ENCODE peak calls at places on chromosomes 11 and 22, in four cellular contexts. One of them, this sample, is unnamed.

GRCh38 chr11:8776209-8776608 is 93.6 kb downstream of the RPL27A start:
- DNase-seq in K562: no peak
- DNase-seq in A549: no peak
- DNase-seq in GM12878: no peak
- DNase-seq in this sample: no peak

GRCh38 chr22:45212306-45212709 is 28.4 kb downstream of the KIAA0930 start:
- DNase-seq in K562: no peak
- DNase-seq in A549: peak; percentile 74
- DNase-seq in GM12878: no peak
- DNase-seq in this sample: peak; percentile 63

GRCh38 chr11:1373536-1374214 is 16.1 kb upstream of the BRSK2 start:
- DNase-seq in K562: no peak
- DNase-seq in A549: no peak
- DNase-seq in GM12878: no peak
- DNase-seq in this sample: no peak

GRCh38 chr11:33970984-33971466 is 79.1 kb upstream of the LMO2 start:
- DNase-seq in K562: peak; percentile 72
- DNase-seq in A549: peak; percentile 66
- DNase-seq in GM12878: no peak
- DNase-seq in this sample: peak; percentile 81

GRCh38 chr11:102599642-102600261 is 25.4 kb downstream of the MMP20 start:
- DNase-seq in K562: peak; percentile 5
- DNase-seq in A549: peak; percentile 94
- DNase-seq in GM12878: no peak
- DNase-seq in this sample: no peak

GRCh38 chr11:60766547-60766946 is 9.9 kb downstream of the MS4A15 start:
- DNase-seq in K562: no peak
- DNase-seq in A549: no peak
- DNase-seq in GM12878: no peak
- DNase-seq in this sample: no peak

GRCh38 chr11:113176971-113177370 is 137.4 kb upstream of the TTC12 start:
- DNase-seq in K562: no peak
- DNase-seq in A549: no peak
- DNase-seq in GM12878: no peak
- DNase-seq in this sample: no peak

GRCh38 chr11:61868601-61869476 is 22.5 kb downstream of the FADS3 start:
- DNase-seq in K562: no peak
- DNase-seq in A549: no peak
- DNase-seq in GM12878: no peak
- DNase-seq in this sample: no peak

GRCh38 chr11:86802146-86802545 is 1.8 kb downstream of the PRSS23 start:
- DNase-seq in K562: no peak
- DNase-seq in A549: no peak
- DNase-seq in GM12878: no peak
- DNase-seq in this sample: no peak

GRCh38 chr11:70078796-70079616 is 889 bp downstream of the ANO1 start:
- DNase-seq in K562: no peak
- DNase-seq in A549: no peak
- DNase-seq in GM12878: no peak
- DNase-seq in this sample: peak; percentile 57

GRCh38 chr22:20354238-20354975 is 34.5 kb upstream of the DGCR6L start:
- DNase-seq in K562: no peak
- DNase-seq in A549: no peak
- DNase-seq in GM12878: no peak
- DNase-seq in this sample: no peak

GRCh38 chr22:40524392-40525249 is 111.9 kb downstream of the MRTFA start:
- DNase-seq in K562: no peak
- DNase-seq in A549: peak; percentile 42
- DNase-seq in GM12878: no peak
- DNase-seq in this sample: peak; percentile 40

GRCh38 chr11:103730151-103730940 is 306.1 kb upstream of the DDI1 start:
- DNase-seq in K562: no peak
- DNase-seq in A549: no peak
- DNase-seq in GM12878: no peak
- DNase-seq in this sample: no peak

GRCh38 chr22:50071432-50072166 is 13.5 kb upstream of the TTLL8 start:
- DNase-seq in K562: no peak
- DNase-seq in A549: no peak
- DNase-seq in GM12878: no peak
- DNase-seq in this sample: no peak

GRCh38 chr22:30837531-30837930 is 131.0 kb downstream of the MORC2 start:
- DNase-seq in K562: no peak
- DNase-seq in A549: no peak
- DNase-seq in GM12878: no peak
- DNase-seq in this sample: no peak

GRCh38 chr11:131980878-131981668 is 610.7 kb downstream of the NTM start:
- DNase-seq in K562: no peak
- DNase-seq in A549: no peak
- DNase-seq in GM12878: no peak
- DNase-seq in this sample: no peak

GRCh38 chr11:75626692-75627536 is 41.9 kb downstream of the MAP6 start:
- DNase-seq in K562: no peak
- DNase-seq in A549: no peak
- DNase-seq in GM12878: no peak
- DNase-seq in this sample: no peak

GRCh38 chr11:122068096-122068495 is 47.9 kb downstream of the BLID start:
- DNase-seq in K562: no peak
- DNase-seq in A549: no peak
- DNase-seq in GM12878: no peak
- DNase-seq in this sample: no peak

DNA sequence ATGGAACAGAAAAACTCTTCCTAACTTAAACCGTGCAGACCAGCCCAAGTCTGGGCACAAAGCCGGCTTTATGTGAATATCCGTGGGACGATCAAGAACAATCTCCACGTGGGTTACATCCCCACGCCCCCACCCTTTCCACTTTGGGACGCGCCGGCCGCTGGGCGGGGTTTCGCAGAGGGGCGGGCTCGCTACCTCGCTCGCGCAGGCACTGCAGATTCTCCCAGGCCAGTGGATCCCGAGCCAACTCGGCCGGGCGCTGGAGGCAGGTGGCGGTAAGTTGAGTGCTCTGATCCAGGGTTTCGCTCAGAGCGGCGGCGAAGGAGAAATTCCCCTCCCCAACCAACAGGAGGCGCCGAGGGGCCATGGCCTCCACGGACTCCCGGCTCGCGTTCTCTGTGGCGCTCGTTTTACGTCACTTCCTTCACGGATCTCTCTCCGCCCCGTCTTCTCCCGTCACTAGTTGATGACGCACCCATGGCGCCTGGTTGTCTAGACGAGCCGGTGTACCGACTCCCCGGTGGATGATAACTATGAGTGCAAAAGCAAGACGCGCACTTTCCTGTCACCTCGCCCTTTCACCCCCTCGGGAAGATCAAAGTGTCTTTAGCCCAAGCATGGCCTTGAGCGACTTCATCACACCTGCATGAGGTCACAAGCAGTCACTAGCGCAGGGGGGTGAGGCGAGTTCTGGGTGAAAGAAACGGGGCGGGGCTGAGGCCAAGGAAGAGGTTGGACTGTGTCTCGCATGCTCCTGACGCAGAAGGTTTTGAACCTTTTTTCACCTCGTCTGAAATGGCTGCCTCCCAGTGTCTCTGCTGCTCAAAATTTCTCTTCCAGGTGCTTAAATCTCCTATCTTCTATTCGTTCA is at the start of the genes CFAP68 and FDXACB1:
- DNase-seq in K562: peak; percentile 93
- DNase-seq in A549: peak; percentile 98
- DNase-seq in GM12878: peak; percentile 93
- DNase-seq in this sample: peak; percentile 99
- TF ChIP-seq REST in K562: peak; percentile 52
- TF ChIP-seq REST in A549: no peak
- TF ChIP-seq REST in GM12878: no peak
- TF ChIP-seq REST in this sample: no peak

DNA sequence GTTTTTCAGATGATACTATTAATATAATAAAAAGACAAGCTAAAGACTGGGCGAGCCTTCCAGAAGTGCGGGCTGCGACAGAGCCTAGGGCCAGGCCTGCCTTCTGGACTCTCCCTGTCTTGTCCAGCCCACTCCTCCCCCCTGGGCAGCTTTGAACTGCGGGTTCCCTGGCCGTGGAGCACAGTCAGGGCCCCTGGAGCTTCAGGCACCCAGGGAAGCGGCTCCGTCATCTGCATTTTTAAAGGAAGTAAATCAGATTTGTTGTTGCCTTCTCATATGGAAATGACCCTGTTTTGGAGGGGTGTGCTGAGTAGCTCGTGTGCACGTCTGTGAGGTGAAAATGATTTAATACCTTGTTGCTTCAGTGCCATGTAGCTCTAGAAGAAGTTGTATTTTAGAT is 265.3 kb downstream of the TBC1D22A start:
- DNase-seq in K562: no peak
- DNase-seq in A549: no peak
- DNase-seq in GM12878: no peak
- DNase-seq in this sample: peak; percentile 39
- H3K4me3 ChIP-seq in K562: no peak overlapping the region
- H3K4me3 ChIP-seq in A549: no peak overlapping the region
- H3K4me3 ChIP-seq in GM12878: no peak overlapping the region
- H3K4me3 ChIP-seq in this sample: peak overlapping the region; percentile 39

DNA sequence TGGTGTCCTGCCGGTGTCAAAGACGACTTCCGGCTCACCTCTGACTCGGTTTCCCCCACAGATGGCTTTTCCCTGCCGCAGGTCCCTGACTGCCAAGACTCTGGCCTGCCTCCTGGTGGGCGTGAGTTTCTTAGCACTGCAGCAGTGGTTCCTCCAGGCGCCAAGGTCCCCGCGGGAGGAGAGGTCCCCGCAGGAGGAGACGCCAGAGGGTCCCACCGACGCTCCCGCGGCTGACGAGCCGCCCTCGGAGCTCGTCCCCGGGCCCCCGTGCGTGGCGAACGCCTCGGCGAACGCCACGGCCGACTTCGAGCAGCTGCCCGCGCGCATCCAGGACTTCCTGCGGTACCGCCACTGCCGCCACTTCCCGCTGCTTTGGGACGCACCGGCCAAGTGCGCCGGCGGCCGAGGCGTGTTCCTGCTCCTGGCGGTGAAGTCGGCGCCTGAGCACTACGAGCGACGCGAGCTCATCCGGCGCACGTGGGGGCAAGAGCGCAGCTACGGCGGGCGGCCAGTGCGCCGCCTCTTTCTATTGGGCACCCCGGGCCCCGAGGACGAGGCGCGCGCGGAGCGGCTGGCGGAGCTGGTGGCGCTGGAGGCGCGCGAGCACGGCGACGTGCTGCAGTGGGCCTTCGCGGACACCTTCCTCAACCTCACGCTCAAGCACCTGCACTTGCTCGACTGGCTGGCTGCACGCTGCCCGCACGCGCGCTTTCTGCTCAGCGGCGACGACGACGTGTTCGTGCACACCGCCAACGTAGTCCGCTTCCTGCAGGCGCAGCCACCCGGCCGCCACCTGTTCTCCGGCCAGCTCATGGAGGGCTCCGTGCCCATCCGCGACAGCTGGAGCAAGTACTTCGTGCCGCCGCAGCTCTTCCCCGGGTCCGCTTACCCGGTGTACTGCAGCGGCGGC is 5.5 kb downstream of the B3GNT6 start:
- DNase-seq in K562: no peak
- DNase-seq in A549: no peak
- DNase-seq in GM12878: no peak
- DNase-seq in this sample: peak; percentile 84
- TF ChIP-seq JUNB in K562: no peak
- TF ChIP-seq JUNB in A549: no peak
- TF ChIP-seq JUNB in GM12878: no peak
- TF ChIP-seq JUNB in this sample: no peak

GRCh38 chr11:108221401-108221800 is 1.0 kb downstream of the NPAT start:
- DNase-seq in K562: no peak
- DNase-seq in A549: no peak
- DNase-seq in GM12878: no peak
- DNase-seq in this sample: peak; percentile 22
- TF ChIP-seq REST in K562: no peak
- TF ChIP-seq REST in A549: no peak
- TF ChIP-seq REST in GM12878: no peak
- TF ChIP-seq REST in this sample: no peak

DNA sequence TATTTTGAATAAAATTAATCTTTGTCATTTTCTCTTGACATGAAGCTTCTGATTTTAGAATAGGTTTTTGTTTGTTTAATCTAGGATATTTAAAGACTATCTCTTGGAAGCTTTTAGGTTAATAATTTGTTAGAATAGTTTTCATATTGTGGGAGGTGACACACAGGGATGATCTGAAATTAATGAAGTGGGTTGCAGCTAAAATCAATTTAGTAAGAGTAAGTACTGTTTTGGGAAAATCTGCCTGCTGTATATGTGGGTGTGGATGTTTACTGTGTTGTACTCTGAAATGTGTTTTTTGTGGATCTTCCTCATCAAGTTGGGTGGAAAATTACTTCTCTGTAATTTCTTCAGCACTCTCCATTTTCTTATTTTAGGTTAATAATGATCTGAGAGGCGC is 67.3 kb downstream of the BID start:
- DNase-seq in K562: no peak
- DNase-seq in A549: no peak
- DNase-seq in GM12878: no peak
- DNase-seq in this sample: no peak
- H3K4me3 ChIP-seq in K562: no peak overlapping the region
- H3K4me3 ChIP-seq in A549: peak overlapping the region; percentile 49
- H3K4me3 ChIP-seq in GM12878: no peak overlapping the region
- H3K4me3 ChIP-seq in this sample: no peak overlapping the region

DNA sequence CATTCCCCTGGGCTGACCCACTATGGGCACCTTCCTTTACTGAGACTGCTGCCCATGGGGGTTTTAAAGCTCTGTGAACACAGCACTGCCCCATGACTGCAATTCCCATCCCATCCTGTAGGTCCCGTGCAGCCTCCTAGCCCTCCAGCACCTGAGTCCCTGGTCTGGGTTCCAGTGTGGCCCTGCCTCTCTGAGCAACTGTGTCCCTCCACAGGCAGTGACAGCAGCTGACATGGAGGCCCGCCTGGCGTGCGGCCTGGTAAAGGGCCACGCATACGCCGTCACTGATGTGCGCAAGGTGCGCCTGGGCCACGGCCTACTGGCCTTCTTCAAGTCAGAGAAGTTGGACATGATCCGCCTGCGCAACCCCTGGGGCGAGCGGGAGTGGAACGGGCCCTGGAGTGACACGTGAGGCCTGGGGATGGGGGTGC is 12.6 kb downstream of the OMP start:
- DNase-seq in K562: peak; percentile 51
- DNase-seq in A549: peak; percentile 23
- DNase-seq in GM12878: no peak
- DNase-seq in this sample: peak; percentile 75
- TF ChIP-seq JUNB in K562: no peak
- TF ChIP-seq JUNB in A549: no peak
- TF ChIP-seq JUNB in GM12878: no peak
- TF ChIP-seq JUNB in this sample: no peak